ENCODE peak calls at places on chromosomes 5 and 9, in eight cellular contexts. T is aorta; K is CD4-positive, CD25-positive, alpha-beta regulatory T cell; H is spleen; C is ovary; Y is gastrocnemius medialis; I is naive thymus-derived CD4-positive, alpha-beta T cell; N is psoas muscle. M is an unnamed sample.

GRCh38 chr9:137918331-137919094 is 40.9 kb downstream of the CACNA1B start:
- DNase-seq in T (no peak), K (no peak), H (no peak), C (no peak), Y (no peak), I (no peak), N (no peak), M (no peak)

GRCh38 chr9:135156525-135157510 is 69.3 kb downstream of the OLFM1 start:
- DNase-seq in T (no peak), K (no peak), H (no peak), C (peak; percentile 49), Y (no peak), I (no peak), N (peak; percentile 68), M (no peak)

GRCh38 chr5:178093129-178093528 is 20.2 kb upstream of the N4BP3 start:
- DNase-seq in T (no peak), K (no peak), H (no peak), C (no peak), Y (no peak), I (no peak), N (no peak), M (no peak)

GRCh38 chr5:19538607-19539006 is 449.4 kb downstream of the CDH18 start:
- DNase-seq in T (no peak), K (no peak), H (no peak), C (no peak), Y (no peak), I (no peak), N (no peak), M (no peak)

GRCh38 chr5:81787843-81788242 is 36.9 kb upstream of the SSBP2 start:
- DNase-seq in T (no peak), K (no peak), H (no peak), C (peak; percentile 74), Y (peak; percentile 68), I (no peak), N (no peak), M (no peak)

GRCh38 chr9:27529316-27530278 is at the start of gene MOB3B:
- DNase-seq in T (peak; percentile 95), K (peak; percentile 69), H (peak; percentile 97), C (peak; percentile 91), Y (peak; percentile 61), I (peak; percentile 74), N (peak; percentile 93), M (peak; percentile 65)

GRCh38 chr5:39394946-39395345 is 29.8 kb downstream of the DAB2 start:
- DNase-seq in T (no peak), K (no peak), H (no peak), C (no peak), Y (no peak), I (no peak), N (no peak), M (no peak)

GRCh38 chr9:69034071-69034470 is 1.5 kb upstream of the FXN start:
- DNase-seq in T (no peak), K (no peak), H (no peak), C (no peak), Y (no peak), I (no peak), N (no peak), M (no peak)

GRCh38 chr5:134247825-134248224 is 22.0 kb upstream of the PPP2CA start:
- DNase-seq in T (no peak), K (no peak), H (no peak), C (no peak), Y (no peak), I (no peak), N (no peak), M (no peak)

GRCh38 chr5:50300878-50301277 is 140.2 kb downstream of the EMB start:
- DNase-seq in T (no peak), K (no peak), H (no peak), C (no peak), Y (no peak), I (no peak), N (no peak), M (no peak)

GRCh38 chr5:37111426-37112382 is 137.5 kb downstream of the CPLANE1 start:
- DNase-seq in T (no peak), K (peak; percentile 29), H (no peak), C (no peak), Y (no peak), I (peak; percentile 46), N (no peak), M (peak; percentile 50)

GRCh38 chr5:67636091-67636490 is 439.5 kb upstream of the CD180 start:
- DNase-seq in T (no peak), K (no peak), H (no peak), C (peak; percentile 33), Y (peak; percentile 79), I (no peak), N (peak; percentile 86), M (no peak)

GRCh38 chr5:57002959-57003485 is 51.1 kb upstream of the MIER3 start:
- DNase-seq in T (no peak), K (no peak), H (no peak), C (no peak), Y (no peak), I (no peak), N (no peak), M (no peak)

GRCh38 chr9:135075234-135076142 is 12.0 kb upstream of the OLFM1 start:
- DNase-seq in T (peak; percentile 88), K (no peak), H (peak; percentile 86), C (peak; percentile 67), Y (no peak), I (no peak), N (peak; percentile 78), M (no peak)

GRCh38 chr5:167970002-167970401 is 321.4 kb upstream of the WWC1 start:
- DNase-seq in T (no peak), K (no peak), H (no peak), C (no peak), Y (no peak), I (no peak), N (no peak), M (no peak)

GRCh38 chr5:67998709-67999251 is 216.8 kb upstream of the PIK3R1 start:
- DNase-seq in T (peak; percentile 85), K (no peak), H (peak; percentile 80), C (no peak), Y (peak; percentile 22), I (no peak), N (no peak), M (no peak)

GRCh38 chr9:127050581-127050980 is 71.9 kb downstream of the ANGPTL2 start:
- DNase-seq in T (no peak), K (no peak), H (no peak), C (no peak), Y (no peak), I (no peak), N (no peak), M (no peak)
- H3K4me1 ChIP-seq in T (no peaks in the 10 kb centered on the region), K (peaks cover 7% of the 10 kb centered on the region), H (peaks cover 58% of the 10 kb centered on the region), C (peaks cover 26% of the 10 kb centered on the region), Y (peaks cover 31% of the 10 kb centered on the region), I (peaks cover 21% of the 10 kb centered on the region), N (peaks cover 18% of the 10 kb centered on the region), M (peaks cover 21% of the 10 kb centered on the region)

GRCh38 chr5:1523480-1523792 is 324 bp downstream of the LPCAT1 start:
- DNase-seq in T (no peak), K (no peak), H (peak; percentile 91), C (no peak), Y (no peak), I (no peak), N (no peak), M (no peak)
- H3K4me3 ChIP-seq in T (peak overlapping the region; percentile 100), K (no peak overlapping the region), H (peak overlapping the region; percentile 95), C (peak overlapping the region; percentile 68), Y (peak overlapping the region; percentile 89), I (peak overlapping the region; percentile 61), N (peak overlapping the region; percentile 87), M (no peak overlapping the region)

DNA sequence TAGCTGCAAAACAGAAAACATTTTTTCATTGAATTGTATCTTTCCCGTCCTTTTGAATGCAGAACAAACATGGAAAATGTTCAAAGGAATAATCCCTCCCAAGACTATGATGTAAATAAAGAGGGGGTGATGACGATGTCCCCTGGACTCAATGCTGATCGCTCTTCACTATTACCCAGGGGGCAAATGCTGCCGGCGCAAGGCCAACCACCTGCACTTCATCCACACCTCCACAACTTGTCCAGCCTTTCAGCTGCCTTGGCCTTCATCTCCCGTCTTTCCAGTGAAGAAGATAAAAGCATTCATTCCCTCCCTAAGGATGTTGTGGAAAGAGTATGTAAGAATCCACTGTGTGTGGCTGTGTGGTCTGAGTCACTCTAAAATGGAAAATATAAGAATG is 240.3 kb downstream of the AGTPBP1 start:
- DNase-seq in T (no peak), K (no peak), H (no peak), C (no peak), Y (no peak), I (no peak), N (no peak), M (no peak)
- H3K27ac ChIP-seq in T (no peak overlapping the region), K (no peak overlapping the region), H (no peak overlapping the region), C (no peak overlapping the region), Y (no peak overlapping the region), I (no peak overlapping the region), N (no peak overlapping the region), M (no peak overlapping the region)

DNA sequence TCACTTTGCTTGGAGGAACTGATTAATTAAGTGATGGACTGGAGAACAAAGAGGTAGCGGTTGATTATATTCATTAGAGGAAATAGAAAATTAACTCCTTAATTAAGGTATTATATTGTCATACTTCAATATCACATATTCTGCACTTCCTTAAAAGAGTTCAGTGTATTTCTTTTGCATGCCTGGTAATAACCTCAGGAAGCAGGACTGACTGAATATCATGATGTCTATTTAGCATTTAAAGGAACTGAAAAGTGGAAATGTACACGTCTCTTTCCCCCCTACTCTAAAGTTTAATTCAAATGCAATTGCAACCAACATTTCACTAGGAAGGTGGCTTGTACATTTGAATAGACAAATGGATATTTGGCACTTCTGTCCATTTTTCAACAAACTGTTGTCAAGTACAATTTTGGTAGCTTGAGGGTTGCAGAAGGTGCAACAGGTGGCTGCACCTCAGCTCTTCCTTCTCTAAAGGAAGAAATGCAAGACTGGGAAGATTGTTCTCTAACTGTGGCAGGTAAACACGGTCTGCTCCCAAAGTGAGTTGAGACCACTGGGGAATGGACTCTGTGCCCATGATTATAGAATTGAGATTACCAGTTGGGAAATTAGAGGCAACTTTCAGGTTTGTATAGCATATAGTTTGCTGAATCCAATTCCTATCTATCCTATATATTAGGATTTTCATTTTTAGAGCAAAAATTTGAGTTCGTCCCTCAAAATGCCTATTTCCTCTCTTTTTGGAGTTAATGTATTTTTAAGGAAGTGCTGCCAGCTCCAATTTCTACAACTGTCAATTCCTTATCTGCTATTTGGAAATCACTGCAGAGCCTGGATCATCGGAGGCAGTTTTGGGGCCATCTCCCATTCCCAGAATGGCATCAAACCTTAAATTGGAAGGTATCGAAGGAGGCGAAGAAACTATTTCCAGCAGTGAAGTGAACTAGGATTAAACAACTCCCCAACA is 98.9 kb upstream of the TAF11L2 start:
- DNase-seq in T (no peak), K (no peak), H (no peak), C (no peak), Y (no peak), I (no peak), N (no peak), M (no peak)
- H3K4me1 ChIP-seq in T (no peaks in the 10 kb centered on the region), K (no peaks in the 10 kb centered on the region), H (peaks cover 46% of the 10 kb centered on the region), C (peaks cover 18% of the 10 kb centered on the region), Y (no peaks in the 10 kb centered on the region), I (no peaks in the 10 kb centered on the region), N (no peaks in the 10 kb centered on the region), M (no peaks in the 10 kb centered on the region)

GRCh38 chr5:111704452-111705085 is 52.4 kb downstream of the NREP start:
- DNase-seq in T (no peak), K (no peak), H (no peak), C (no peak), Y (no peak), I (no peak), N (no peak), M (no peak)
- H3K4me3 ChIP-seq in T (no peak overlapping the region), K (no peak overlapping the region), H (no peak overlapping the region), C (no peak overlapping the region), Y (no peak overlapping the region), I (no peak overlapping the region), N (no peak overlapping the region), M (no peak overlapping the region)

M was measured in CD4-positive, alpha-beta memory T cell.